ENCODE peak calls at places on chromosomes 16 and 17, in six cellular contexts. X is K562, O is A549, A is GM12878, K is HepG2, C is endothelial cell of umbilical vein. W is an unnamed sample.

GRCh38 chr17:17890773-17891759 is 54.3 kb upstream of the SREBF1 start:
- DNase-seq in X (peak; percentile 72), O (peak; percentile 88), C (peak; percentile 66), K (peak; percentile 70), A (no peak), W (peak; percentile 73)

GRCh38 chr16:80986557-80986956 is 20.1 kb downstream of the CMC2 start:
- DNase-seq in C (no peak), A (no peak), X (no peak), O (no peak), K (no peak), W (no peak)

GRCh38 chr17:47941998-47942490 is 673 bp downstream of the PNPO start:
- DNase-seq in A (no peak), C (peak; percentile 6), K (peak; percentile 71), O (no peak), X (no peak), W (no peak)

GRCh38 chr17:6145946-6146345 is 75.8 kb downstream of the WSCD1 start:
- DNase-seq in O (no peak), A (no peak), C (no peak), X (no peak), K (no peak), W (no peak)

GRCh38 chr16:74224828-74225227 is 71.8 kb upstream of the PSMD7 start:
- DNase-seq in A (no peak), K (no peak), O (no peak), C (peak; percentile 59), X (no peak), W (no peak)

GRCh38 chr16:58121132-58121531 is 8.0 kb downstream of the CFAP20 start:
- DNase-seq in K (no peak), A (no peak), C (peak; percentile 56), X (peak; percentile 75), O (no peak), W (no peak)

GRCh38 chr17:77011173-77012011 is 129.4 kb upstream of the SEC14L1 start:
- DNase-seq in C (peak; percentile 53), A (no peak), O (peak; percentile 65), K (peak; percentile 53), X (no peak), W (peak; percentile 62)

GRCh38 chr16:31402687-31403086 is 9.6 kb downstream of the ITGAD start:
- DNase-seq in A (no peak), C (no peak), O (no peak), K (no peak), X (no peak), W (peak; percentile 66)

GRCh38 chr17:50345443-50346312 is at the start of gene XYLT2:
- DNase-seq in X (peak; percentile 97), C (peak; percentile 72), A (no peak), K (peak; percentile 67), O (peak; percentile 85), W (peak; percentile 90)

GRCh38 chr16:87463722-87464690 is 28.8 kb downstream of the ZCCHC14 start:
- DNase-seq in X (peak; percentile 42), K (peak; percentile 30), O (no peak), C (peak; percentile 96), A (no peak), W (peak; percentile 83)

GRCh38 chr17:57872536-57872935 is 22.7 kb upstream of the MRPS23 start:
- DNase-seq in A (no peak), C (no peak), X (no peak), K (no peak), O (no peak), W (peak; percentile 54)

GRCh38 chr16:55508941-55509920 is at the start of gene LPCAT2:
- DNase-seq in X (peak; percentile 94), K (peak; percentile 76), O (peak; percentile 83), A (no peak), C (peak; percentile 90), W (peak; percentile 91)
- TF ChIP-seq POLR2A in X (peak; percentile 61), K (peak; percentile 82), O (peak; percentile 67), A (no peak), C (peak; percentile 90), W (peak; percentile 90)

GRCh38 chr17:30064738-30065137 is 51.9 kb upstream of the NSRP1 start:
- DNase-seq in C (no peak), K (no peak), A (no peak), X (no peak), O (no peak), W (no peak)

DNA sequence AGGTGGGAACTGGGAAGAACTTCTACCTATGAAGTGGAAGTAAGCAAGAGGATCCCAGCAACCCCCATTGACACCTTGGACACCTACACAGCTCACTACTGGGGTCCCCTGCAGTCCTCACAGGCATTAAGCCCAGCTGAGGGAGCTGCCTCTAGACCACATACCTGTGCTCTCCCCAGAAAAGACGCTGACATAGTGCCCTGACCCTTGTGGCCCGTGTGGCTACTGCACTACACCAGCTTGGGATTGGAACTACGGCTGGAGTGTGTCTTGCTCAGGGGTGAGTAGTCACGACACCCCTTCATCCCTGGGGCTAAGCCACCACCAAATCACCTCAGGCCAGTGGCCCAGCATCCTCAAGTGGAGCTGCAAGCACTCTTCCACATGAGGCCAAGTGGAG is 54.2 kb upstream of the NSRP1 start:
- DNase-seq in X (no peak), C (no peak), A (no peak), O (no peak), K (no peak), W (no peak)
- TF ChIP-seq MYC in X (no peak), C (no peak), A (no peak), O (no peak), K (no peak), W (no peak)

GRCh38 chr16:10926867-10927266 is 15.4 kb downstream of the DEXI start:
- DNase-seq in A (no peak), X (no peak), O (no peak), K (no peak), C (no peak), W (no peak)

GRCh38 chr16:10927497-10928112 is 14.7 kb downstream of the DEXI start:
- DNase-seq in A (no peak), O (no peak), K (no peak), C (no peak), X (no peak), W (no peak)

GRCh38 chr16:10923146-10923649 is 19.1 kb downstream of the DEXI start:
- DNase-seq in C (no peak), K (peak; percentile 73), O (no peak), X (no peak), A (no peak), W (no peak)

GRCh38 chr16:10923650-10924214 is 18.5 kb downstream of the DEXI start:
- DNase-seq in C (no peak), K (peak; percentile 95), O (no peak), X (no peak), A (no peak), W (no peak)

GRCh38 chr16:10926094-10926493 is 16.2 kb downstream of the DEXI start:
- DNase-seq in K (no peak), O (no peak), C (no peak), A (no peak), X (no peak), W (no peak)
- TF ChIP-seq POLR2A in K (no peak), O (no peak), C (no peak), A (peak; percentile 66), X (no peak), W (no peak)

DNA sequence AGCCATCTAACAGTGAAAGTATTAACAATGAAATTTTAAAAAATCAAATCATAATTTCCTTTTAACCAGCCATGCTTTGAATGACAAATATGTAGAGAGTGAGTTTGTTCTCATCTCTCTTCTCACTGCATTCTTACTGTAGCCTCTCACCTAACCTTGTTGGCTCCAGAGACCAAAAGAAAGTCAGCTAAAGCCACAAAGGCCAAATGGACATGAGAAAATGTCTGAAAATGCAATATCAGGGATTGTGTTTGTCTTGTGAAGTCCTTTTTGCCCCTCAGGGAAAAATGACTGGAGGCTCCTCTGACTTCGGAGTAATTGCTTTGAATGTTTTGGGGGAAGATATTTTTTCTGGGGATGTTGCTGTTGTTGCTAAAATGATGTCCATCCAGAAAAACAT is 166.3 kb downstream of the SLC39A11 start:
- DNase-seq in O (no peak), C (no peak), X (no peak), K (no peak), A (no peak), W (no peak)
- TF ChIP-seq MYC in O (no peak), C (no peak), X (no peak), K (no peak), A (no peak), W (no peak)

DNA sequence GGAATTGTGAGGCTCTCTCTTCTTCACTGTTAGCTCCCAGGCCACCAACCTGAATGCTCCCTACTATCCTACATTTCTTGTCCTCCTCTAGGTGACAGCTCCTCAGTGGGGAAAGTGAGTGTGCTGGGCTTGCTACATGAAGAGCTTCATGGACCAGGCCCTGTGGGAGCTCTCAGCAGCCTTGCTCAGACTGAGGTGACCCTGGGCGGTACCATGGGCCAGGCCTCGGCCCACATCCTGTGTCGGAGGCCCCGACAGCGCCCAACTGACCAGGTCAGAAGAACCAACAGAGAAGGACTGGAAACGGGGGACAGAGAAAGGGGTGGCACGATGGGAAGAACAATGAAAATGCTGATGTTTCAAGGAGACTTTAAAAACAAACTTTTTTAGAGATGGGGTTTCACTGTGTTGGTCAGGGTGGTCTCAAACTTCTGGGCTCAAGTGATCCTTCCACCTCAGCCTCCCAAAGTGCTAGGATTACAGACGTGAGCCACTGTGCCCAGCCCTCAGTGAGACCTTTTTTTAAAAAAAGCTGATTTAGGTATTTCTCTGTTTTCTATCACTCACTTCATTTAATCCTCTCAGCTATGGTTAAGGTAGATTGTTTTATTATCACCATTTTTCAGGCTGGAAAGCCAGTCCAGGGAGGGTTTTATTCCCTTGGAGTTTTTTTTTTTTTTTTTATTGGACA is 4.9 kb downstream of the ELP5 start:
- DNase-seq in O (no peak), A (no peak), X (no peak), C (no peak), K (no peak), W (no peak)
- TF ChIP-seq POLR2A in O (no peak), A (no peak), X (no peak), C (no peak), K (no peak), W (no peak)

DNA sequence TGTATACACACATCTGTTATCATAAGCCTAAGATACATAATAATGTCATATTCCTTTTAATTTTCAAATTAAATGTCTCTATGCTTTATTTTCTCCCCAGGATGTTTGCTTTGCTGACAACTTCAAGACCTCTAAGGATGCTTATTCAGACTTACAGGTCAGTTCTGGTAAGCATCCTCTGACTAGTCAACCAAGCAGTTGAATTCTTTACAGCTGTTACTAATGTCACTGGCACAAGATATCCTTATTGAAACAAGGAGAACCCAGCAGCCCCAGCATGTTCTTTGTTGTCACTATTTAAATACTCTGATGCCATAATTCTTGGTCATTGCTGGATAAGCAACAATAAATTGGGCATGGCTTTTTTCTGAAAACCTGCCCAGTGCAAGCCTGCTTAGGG is 232.3 kb upstream of the PMFBP1 start:
- DNase-seq in O (no peak), A (no peak), K (no peak), X (no peak), C (no peak), W (no peak)
- TF ChIP-seq MYC in O (no peak), A (no peak), K (no peak), X (no peak), C (no peak), W (no peak)

GRCh38 chr17:1373710-1374237 is 26.2 kb downstream of the YWHAE start:
- DNase-seq in C (no peak), X (no peak), K (no peak), A (no peak), O (no peak), W (no peak)

GRCh38 chr17:1376061-1376460 is 24.0 kb downstream of the YWHAE start:
- DNase-seq in C (no peak), X (no peak), A (no peak), O (no peak), K (no peak), W (no peak)

GRCh38 chr17:1377334-1377733 is 22.7 kb downstream of the YWHAE start:
- DNase-seq in X (no peak), A (no peak), K (no peak), O (no peak), C (no peak), W (no peak)

GRCh38 chr17:1374426-1375177 is 25.4 kb downstream of the YWHAE start:
- DNase-seq in K (no peak), C (no peak), O (no peak), X (no peak), A (no peak), W (no peak)

GRCh38 chr17:1375615-1376014 is 24.4 kb downstream of the YWHAE start:
- DNase-seq in X (no peak), K (no peak), O (no peak), A (no peak), C (no peak), W (no peak)
- TF ChIP-seq POLR2A in X (no peak), K (no peak), O (no peak), A (no peak), C (no peak), W (no peak)

W was measured in NB4.